ENCODE peak calls at places on chromosome 19, in six cellular contexts. B is Right ventricle myocardium superior; U is GM23248; X is mesothelial cell of epicardium; H is activated T-helper 1 cell treated with anti-CD3 and anti-CD28 coated beads, Interleukin-2, amount 50 U/mL, for 16 hours; Z is anterior cingulate cortex. K is an unnamed sample.

GRCh38 chr19:1503089-1503924 is 9.5 kb downstream of the ADAMTSL5 start:
- DNase-seq in X (no peak), Z (peak), B (peak), U (peak), H (peak), K (peak)

GRCh38 chr19:19342086-19343015 is 21.7 kb downstream of the MAU2 start:
- DNase-seq in X (peak), B (peak), U (peak), Z (no peak), H (no peak), K (no peak)

GRCh38 chr19:29404951-29405727 is 120.7 kb upstream of the VSTM2B start:
- DNase-seq in X (peak), U (peak), H (no peak), B (no peak), Z (no peak), K (no peak)

GRCh38 chr19:32318884-32319520 is 26.4 kb upstream of the ZNF507 start:
- DNase-seq in X (no peak), U (peak), Z (no peak), B (no peak), H (no peak), K (no peak)

GRCh38 chr19:3423183-3423829 is 56.9 kb downstream of the NFIC start:
- DNase-seq in X (no peak), Z (no peak), H (no peak), U (peak), B (peak), K (no peak)

GRCh38 chr19:46571495-46571894 is 29.6 kb upstream of the CALM3 start:
- DNase-seq in Z (no peak), U (peak), X (no peak), H (no peak), B (no peak), K (no peak)

GRCh38 chr19:18659281-18660050 is 22.6 kb downstream of the KLHL26 start:
- DNase-seq in B (peak), U (peak), X (no peak), H (no peak), Z (no peak), K (no peak)

GRCh38 chr19:17479325-17479791 is 9.0 kb downstream of the SLC27A1 start:
- DNase-seq in X (no peak), H (no peak), Z (no peak), U (peak), B (no peak), K (no peak)

GRCh38 chr19:39351537-39352037 is 9.4 kb downstream of the SAMD4B start:
- DNase-seq in Z (no peak), B (no peak), X (no peak), H (no peak), U (peak), K (no peak)

GRCh38 chr19:19820774-19821315 is 705 bp downstream of the ZNF506 start:
- DNase-seq in H (no peak), B (no peak), U (peak), Z (no peak), X (no peak), K (no peak)

GRCh38 chr19:47391510-47392223 is 27.7 kb downstream of the MEIS3 start:
- DNase-seq in B (peak), H (peak), X (peak), Z (peak), U (peak), K (peak)

K was measured in CD8-positive, alpha-beta memory T cell.